ENCODE peak calls at places on chromosomes 7 and 10, in nine cellular contexts. Q is HCT116, W is Panc1, S is GM12878, D is GM23338, L is A549, P is SK-N-SH, J is K562, T is HepG2. G is an unnamed sample.

GRCh38 chr7:37028909-37029440 is 304.7 kb upstream of the AOAH start:
- DNase-seq in Q (peak; percentile 24), P (no peak), S (no peak), L (no peak), D (no peak), J (no peak), W (no peak), T (no peak), G (no peak)

GRCh38 chr10:60069311-60069710 is 163.0 kb upstream of the CCDC6 start:
- DNase-seq in J (no peak), W (no peak), Q (no peak), T (no peak), D (no peak), L (no peak), S (no peak), P (no peak), G (no peak)

GRCh38 chr10:60430836-60431597 is 41.3 kb upstream of the ANK3 start:
- DNase-seq in P (no peak), T (no peak), J (no peak), Q (no peak), D (no peak), L (no peak), S (no peak), W (no peak), G (no peak)

GRCh38 chr10:79038841-79039201 is 29.9 kb upstream of the ZMIZ1 start:
- DNase-seq in D (peak; percentile 79), L (no peak), W (no peak), J (peak; percentile 87), S (no peak), P (no peak), Q (no peak), T (no peak), G (no peak)

GRCh38 chr7:125122225-125122624 is 192.6 kb upstream of the POT1 start:
- DNase-seq in P (peak; percentile 14), S (no peak), D (no peak), W (no peak), T (no peak), J (no peak), Q (no peak), L (no peak), G (no peak)

GRCh38 chr7:152395115-152395514 is 40.7 kb downstream of the KMT2C start:
- DNase-seq in S (no peak), D (no peak), P (no peak), W (no peak), Q (no peak), J (no peak), T (no peak), L (peak; percentile 35), G (no peak)

GRCh38 chr7:18895456-18895855 is 222.0 kb downstream of the TWIST1 start:
- DNase-seq in L (peak; percentile 2), P (no peak), W (peak; percentile 72), D (no peak), T (no peak), S (no peak), J (no peak), Q (peak; percentile 53), G (no peak)

GRCh38 chr10:121598261-121599249 is at the start of gene FGFR2:
- DNase-seq in L (peak; percentile 64), J (peak; percentile 85), P (peak; percentile 98), D (peak; percentile 92), S (no peak), T (peak; percentile 46), W (no peak), Q (peak; percentile 56), G (peak; percentile 4)

GRCh38 chr10:102904337-102904736 is 13.8 kb upstream of the CNNM2 start:
- DNase-seq in L (no peak), J (no peak), S (no peak), T (no peak), Q (no peak), D (no peak), P (no peak), W (no peak), G (no peak)

GRCh38 chr7:97845622-97846203 is 26.5 kb downstream of the ASNS start:
- DNase-seq in S (no peak), W (peak; percentile 25), J (peak; percentile 19), D (peak; percentile 55), Q (peak; percentile 13), T (peak; percentile 9), L (peak; percentile 24), P (peak; percentile 52), G (no peak)

GRCh38 chr10:48300556-48300955 is 5.9 kb upstream of the MAPK8 start:
- DNase-seq in J (no peak), W (no peak), D (no peak), P (no peak), L (no peak), T (no peak), S (no peak), Q (no peak), G (no peak)

GRCh38 chr10:72218329-72218728 is 2.3 kb upstream of the ASCC1 start:
- DNase-seq in P (no peak), Q (no peak), T (no peak), L (no peak), J (no peak), W (no peak), S (no peak), D (no peak), G (no peak)

GRCh38 chr10:127736915-127737562 is at the start of gene FOXI2:
- DNase-seq in L (no peak), S (no peak), W (no peak), P (peak; percentile 37), T (no peak), Q (no peak), J (no peak), D (peak; percentile 90), G (no peak)

GRCh38 chr10:127735723-127736221 is 1.2 kb upstream of the FOXI2 start:
- DNase-seq in L (no peak), D (peak; percentile 76), P (no peak), S (no peak), W (no peak), T (no peak), Q (no peak), J (no peak), G (no peak)

GRCh38 chr10:127734753-127735152 is 2.2 kb upstream of the FOXI2 start:
- DNase-seq in J (no peak), W (no peak), S (no peak), P (no peak), L (no peak), D (peak; percentile 16), Q (no peak), T (no peak), G (no peak)

GRCh38 chr10:127736222-127736914 is 617 bp upstream of the FOXI2 start:
- DNase-seq in S (no peak), Q (no peak), P (no peak), T (no peak), W (no peak), L (no peak), D (peak; percentile 57), J (no peak), G (no peak)

DNA sequence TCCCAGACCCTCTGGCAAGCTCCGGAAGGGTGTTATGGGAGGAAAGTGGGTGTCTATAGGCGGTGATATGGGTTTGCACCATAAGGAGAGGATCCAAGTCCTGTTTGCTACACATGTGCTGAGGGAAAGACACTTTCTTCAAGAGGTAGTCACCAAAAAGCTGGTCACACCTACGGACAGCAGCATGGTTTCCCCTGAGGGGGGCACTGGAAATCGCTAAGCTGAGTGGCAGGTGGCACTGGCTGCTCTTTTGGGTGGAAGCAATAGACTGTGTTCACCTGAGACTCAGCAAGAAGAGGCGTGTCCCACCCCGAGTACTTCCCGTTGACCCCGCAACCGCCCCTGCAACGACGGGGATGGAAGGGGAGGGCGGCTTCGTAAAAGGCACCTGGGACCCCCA is 1.8 kb upstream of the FOXI2 start:
- DNase-seq in D (peak; percentile 7), W (no peak), P (no peak), T (no peak), J (no peak), S (no peak), L (no peak), Q (no peak), G (no peak)
- TF ChIP-seq REST in D (no peak), W (no peak), P (no peak), T (no peak), J (no peak), S (no peak), L (no peak), Q (no peak), G (no peak)

DNA sequence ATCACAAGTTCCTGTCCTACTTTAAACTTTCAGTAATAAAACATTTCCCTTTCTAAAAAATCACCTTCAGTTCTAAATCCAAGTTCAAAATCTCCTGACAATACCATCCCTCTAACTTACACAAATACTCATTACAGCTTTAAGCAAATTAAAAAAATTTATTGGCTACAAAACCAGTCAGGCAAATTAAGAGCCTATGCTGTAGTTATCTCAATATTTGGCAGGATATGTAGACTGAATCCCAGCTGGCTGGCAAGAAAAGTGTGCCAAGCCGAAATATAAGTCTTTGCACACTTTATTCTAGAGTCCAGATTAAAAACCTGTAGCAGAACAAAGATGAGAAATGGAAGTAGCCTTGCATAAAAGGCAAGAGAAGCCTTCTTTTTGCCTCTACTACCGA is 9.5 kb downstream of the WAPL start:
- DNase-seq in J (no peak), S (no peak), Q (no peak), W (no peak), T (no peak), L (no peak), D (no peak), P (no peak), G (no peak)
- TF ChIP-seq REST in J (no peak), S (no peak), Q (no peak), W (no peak), T (no peak), L (no peak), D (no peak), P (no peak), G (no peak)

GRCh38 chr7:31633894-31634494 is 53.0 kb upstream of the PPP1R17 start:
- DNase-seq in Q (peak; percentile 34), L (peak; percentile 69), J (peak; percentile 39), P (peak; percentile 41), S (no peak), W (peak; percentile 54), T (peak; percentile 56), D (peak; percentile 86), G (no peak)
- TF ChIP-seq REST in Q (no peak), L (no peak), J (no peak), P (no peak), S (no peak), W (no peak), T (no peak), D (no peak), G (no peak)

DNA sequence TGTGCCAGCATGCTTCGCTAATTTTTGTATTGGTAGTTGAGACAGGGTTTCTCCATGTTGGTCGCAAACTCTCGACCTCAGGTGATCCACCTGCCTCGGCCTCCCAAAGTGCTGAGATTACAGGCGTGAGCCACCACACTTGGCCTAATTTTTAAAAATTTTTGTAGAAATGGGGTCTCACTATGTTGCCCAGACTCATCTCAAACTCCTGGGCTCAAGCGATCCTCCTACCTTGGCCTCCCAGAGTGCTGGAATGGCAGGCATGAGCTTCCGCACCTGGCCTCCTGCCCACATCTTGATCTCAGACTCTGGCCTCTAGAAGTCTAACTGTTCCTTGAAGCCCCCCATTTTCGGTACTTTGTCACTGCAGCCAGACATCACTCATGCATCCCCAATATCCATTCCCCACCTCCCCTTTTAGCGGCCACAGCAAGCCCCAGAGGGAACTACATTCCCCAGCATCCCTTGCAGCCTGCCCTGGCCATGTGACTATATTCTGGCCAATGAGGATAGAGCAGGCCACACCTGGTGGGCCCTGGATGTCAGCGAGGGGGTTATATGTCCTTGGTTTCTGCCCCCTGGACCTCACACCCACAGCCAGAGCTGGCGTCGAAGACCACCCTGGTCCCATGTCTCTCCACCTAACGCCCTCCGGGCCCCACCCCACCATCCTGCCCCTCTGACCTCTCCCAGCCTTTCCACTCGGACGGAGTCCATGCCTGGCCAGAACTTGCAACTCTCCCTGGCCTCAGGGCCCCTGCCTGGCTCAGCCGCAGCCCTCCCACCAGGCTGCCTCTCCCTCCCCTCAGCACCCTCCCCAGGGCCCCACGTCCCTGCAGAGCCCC is 33.8 kb downstream of the MICALL2 start:
- DNase-seq in L (no peak), S (no peak), T (peak; percentile 39), D (peak; percentile 73), P (peak; percentile 81), W (no peak), J (peak; percentile 88), Q (peak; percentile 16), G (no peak)
- TF ChIP-seq REST in L (no peak), S (no peak), T (no peak), D (no peak), P (no peak), W (no peak), J (no peak), Q (no peak), G (no peak)

G was measured in HL-60.